ENCODE peak calls at places on chromosomes 11 and 22, in ten cellular contexts. One of them, this sample, is unnamed.

GRCh38 chr11:35927067-35927466 is 16.8 kb upstream of the LDLRAD3 start:
- DNase-seq in stimulated activated CD4-positive, alpha-beta T cell treated with anti-CD3 and anti-CD28 coated beads, Interleukin-2, amount 100 ng/mL, for 48 hours: no peak
- DNase-seq in mammary epithelial cell: no peak
- DNase-seq in SK-N-SH: peak; percentile 62
- DNase-seq in CD4-positive, alpha-beta memory T cell: no peak
- DNase-seq in omental fat pad: no peak
- DNase-seq in iris pigment epithelial cell: no peak
- DNase-seq in effector CD8-positive, alpha-beta T cell: no peak
- DNase-seq in hippocampal formation: no peak
- DNase-seq in adipocyte: no peak
- DNase-seq in this sample: no peak

GRCh38 chr11:130023204-130023603 is 20.6 kb upstream of the PRDM10 start:
- DNase-seq in CD4-positive, alpha-beta memory T cell: no peak
- DNase-seq in iris pigment epithelial cell: peak; percentile 83
- DNase-seq in effector CD8-positive, alpha-beta T cell: no peak
- DNase-seq in hippocampal formation: no peak
- DNase-seq in adipocyte: peak; percentile 13
- DNase-seq in mammary epithelial cell: peak; percentile 74
- DNase-seq in stimulated activated CD4-positive, alpha-beta T cell treated with anti-CD3 and anti-CD28 coated beads, Interleukin-2, amount 100 ng/mL, for 48 hours: no peak
- DNase-seq in omental fat pad: no peak
- DNase-seq in SK-N-SH: no peak
- DNase-seq in this sample: no peak

GRCh38 chr11:13249992-13250391 is 27.6 kb upstream of the BMAL1 start:
- DNase-seq in iris pigment epithelial cell: peak; percentile 16
- DNase-seq in hippocampal formation: no peak
- DNase-seq in stimulated activated CD4-positive, alpha-beta T cell treated with anti-CD3 and anti-CD28 coated beads, Interleukin-2, amount 100 ng/mL, for 48 hours: no peak
- DNase-seq in CD4-positive, alpha-beta memory T cell: peak; percentile 4
- DNase-seq in mammary epithelial cell: peak; percentile 20
- DNase-seq in omental fat pad: no peak
- DNase-seq in effector CD8-positive, alpha-beta T cell: no peak
- DNase-seq in SK-N-SH: no peak
- DNase-seq in adipocyte: peak; percentile 29
- DNase-seq in this sample: no peak

GRCh38 chr22:49297871-49298721 is 529.6 kb downstream of the BRD1 start:
- DNase-seq in hippocampal formation: no peak
- DNase-seq in omental fat pad: no peak
- DNase-seq in SK-N-SH: peak; percentile 7
- DNase-seq in effector CD8-positive, alpha-beta T cell: no peak
- DNase-seq in adipocyte: no peak
- DNase-seq in stimulated activated CD4-positive, alpha-beta T cell treated with anti-CD3 and anti-CD28 coated beads, Interleukin-2, amount 100 ng/mL, for 48 hours: no peak
- DNase-seq in iris pigment epithelial cell: no peak
- DNase-seq in mammary epithelial cell: no peak
- DNase-seq in CD4-positive, alpha-beta memory T cell: no peak
- DNase-seq in this sample: no peak

GRCh38 chr22:22193923-22194322 is 50.7 kb upstream of the VPREB1 start:
- DNase-seq in stimulated activated CD4-positive, alpha-beta T cell treated with anti-CD3 and anti-CD28 coated beads, Interleukin-2, amount 100 ng/mL, for 48 hours: no peak
- DNase-seq in omental fat pad: no peak
- DNase-seq in adipocyte: no peak
- DNase-seq in iris pigment epithelial cell: no peak
- DNase-seq in CD4-positive, alpha-beta memory T cell: no peak
- DNase-seq in SK-N-SH: no peak
- DNase-seq in effector CD8-positive, alpha-beta T cell: no peak
- DNase-seq in mammary epithelial cell: no peak
- DNase-seq in hippocampal formation: no peak
- DNase-seq in this sample: no peak

GRCh38 chr11:33157103-33158027 is 3.9 kb downstream of the CSTF3 start:
- DNase-seq in CD4-positive, alpha-beta memory T cell: no peak
- DNase-seq in adipocyte: no peak
- DNase-seq in effector CD8-positive, alpha-beta T cell: no peak
- DNase-seq in hippocampal formation: no peak
- DNase-seq in mammary epithelial cell: peak; percentile 33
- DNase-seq in SK-N-SH: no peak
- DNase-seq in iris pigment epithelial cell: no peak
- DNase-seq in omental fat pad: no peak
- DNase-seq in stimulated activated CD4-positive, alpha-beta T cell treated with anti-CD3 and anti-CD28 coated beads, Interleukin-2, amount 100 ng/mL, for 48 hours: no peak
- DNase-seq in this sample: no peak

GRCh38 chr11:86678823-86679222 is 6.4 kb upstream of the ME3 start:
- DNase-seq in adipocyte: peak; percentile 36
- DNase-seq in effector CD8-positive, alpha-beta T cell: no peak
- DNase-seq in mammary epithelial cell: peak; percentile 71
- DNase-seq in stimulated activated CD4-positive, alpha-beta T cell treated with anti-CD3 and anti-CD28 coated beads, Interleukin-2, amount 100 ng/mL, for 48 hours: no peak
- DNase-seq in omental fat pad: no peak
- DNase-seq in iris pigment epithelial cell: peak; percentile 90
- DNase-seq in CD4-positive, alpha-beta memory T cell: no peak
- DNase-seq in hippocampal formation: no peak
- DNase-seq in SK-N-SH: no peak
- DNase-seq in this sample: no peak

GRCh38 chr22:25123677-25124076 is 76.0 kb upstream of the CRYBB3 start:
- DNase-seq in omental fat pad: no peak
- DNase-seq in hippocampal formation: no peak
- DNase-seq in effector CD8-positive, alpha-beta T cell: no peak
- DNase-seq in mammary epithelial cell: no peak
- DNase-seq in CD4-positive, alpha-beta memory T cell: no peak
- DNase-seq in stimulated activated CD4-positive, alpha-beta T cell treated with anti-CD3 and anti-CD28 coated beads, Interleukin-2, amount 100 ng/mL, for 48 hours: no peak
- DNase-seq in iris pigment epithelial cell: no peak
- DNase-seq in adipocyte: no peak
- DNase-seq in SK-N-SH: no peak
- DNase-seq in this sample: no peak

GRCh38 chr11:125062196-125062930 is 742 bp upstream of the SLC37A2 start:
- DNase-seq in SK-N-SH: no peak
- DNase-seq in iris pigment epithelial cell: no peak
- DNase-seq in omental fat pad: no peak
- DNase-seq in mammary epithelial cell: no peak
- DNase-seq in hippocampal formation: no peak
- DNase-seq in stimulated activated CD4-positive, alpha-beta T cell treated with anti-CD3 and anti-CD28 coated beads, Interleukin-2, amount 100 ng/mL, for 48 hours: no peak
- DNase-seq in adipocyte: no peak
- DNase-seq in effector CD8-positive, alpha-beta T cell: no peak
- DNase-seq in CD4-positive, alpha-beta memory T cell: no peak
- DNase-seq in this sample: no peak

This sample was measured in substantia nigra.